ENCODE peak calls at places on chromosomes 4 and X, in nine cellular contexts. Q, D, Z, F, C, G, R, M and W are unnamed samples.

GRCh38 chr4:86498560-86499166 is 95.5 kb upstream of the PTPN13 start:
- DNase-seq in Q (peak), D (peak), Z (no peak), F (no peak), C (no peak), G (peak), R (peak), M (no peak), W (peak)

GRCh38 chrX:5870238-5870637 is 358.4 kb downstream of the NLGN4X start:
- DNase-seq in Q (peak), D (no peak), Z (no peak), F (no peak), C (no peak), G (no peak), R (no peak), M (no peak), W (no peak)

GRCh38 chr4:171714791-171715454 is 98.3 kb upstream of the GALNTL6 start:
- DNase-seq in Q (no peak), D (no peak), Z (no peak), F (no peak), C (no peak), G (no peak), R (no peak), M (no peak), W (no peak)

GRCh38 chr4:95572304-95572991 is 23.7 kb upstream of the UNC5C start:
- DNase-seq in Q (peak), D (no peak), Z (no peak), F (no peak), C (no peak), G (no peak), R (no peak), M (no peak), W (peak)

GRCh38 chr4:158280856-158281255 is 70.6 kb downstream of the TMEM144 start:
- DNase-seq in Q (no peak), D (no peak), Z (no peak), F (no peak), C (no peak), G (peak), R (no peak), M (no peak), W (no peak)

GRCh38 chrX:119266364-119266995 is 30.4 kb downstream of the PGRMC1 start:
- DNase-seq in Q (peak), D (peak), Z (no peak), F (no peak), C (no peak), G (peak), R (peak), M (no peak), W (peak)

GRCh38 chrX:129721870-129722269 is 16.9 kb upstream of the XPNPEP2 start:
- DNase-seq in Q (no peak), D (no peak), Z (no peak), F (no peak), C (no peak), G (no peak), R (no peak), M (no peak), W (no peak)

GRCh38 chr4:151860561-151861093 is 99.8 kb upstream of the GATB start:
- DNase-seq in Q (no peak), D (no peak), Z (no peak), F (no peak), C (no peak), G (no peak), R (no peak), M (no peak), W (no peak)

GRCh38 chr4:173252024-173252935 is 81.9 kb downstream of the HMGB2 start:
- DNase-seq in Q (peak), D (peak), Z (no peak), F (no peak), C (peak), G (no peak), R (peak), M (peak), W (peak)

GRCh38 chr4:41525129-41525528 is 12.8 kb upstream of the LIMCH1 start:
- DNase-seq in Q (peak), D (no peak), Z (no peak), F (no peak), C (no peak), G (no peak), R (no peak), M (no peak), W (peak)

GRCh38 chr4:128553665-128554515 is 255.6 kb upstream of the JADE1 start:
- DNase-seq in Q (peak), D (no peak), Z (no peak), F (no peak), C (no peak), G (peak), R (no peak), M (no peak), W (no peak)

GRCh38 chr4:53942712-53943111 is 121.7 kb downstream of the CHIC2 start:
- DNase-seq in Q (no peak), D (no peak), Z (no peak), F (no peak), C (no peak), G (no peak), R (no peak), M (no peak), W (no peak)

GRCh38 chr4:12583286-12583685 is 900.9 kb downstream of the RAB28 start:
- DNase-seq in Q (no peak), D (no peak), Z (no peak), F (no peak), C (no peak), G (no peak), R (no peak), M (no peak), W (no peak)

GRCh38 chr4:102578270-102578669 is 77.1 kb downstream of the NFKB1 start:
- DNase-seq in Q (no peak), D (no peak), Z (no peak), F (no peak), C (no peak), G (no peak), R (no peak), M (no peak), W (no peak)